ENCODE peak calls at places on chromosome 21, in seven cellular contexts. X is heart left ventricle, I is breast epithelium, V is thyroid gland, Y is A549, W is tibial nerve, K is esophagus squamous epithelium. J is an unnamed sample. For H3K4me1, the result is how much of the 10 kb centered on the place peaks cover.

GRCh38 chr21:46416551-46416950 is 42.1 kb upstream of the DIP2A start:
- DNase-seq in K (no peak), Y (no peak), X (no peak), V (no peak), W (no peak), I (no peak), J (no peak)

GRCh38 chr21:42171091-42172053 is 47.6 kb upstream of the ABCG1 start:
- DNase-seq in I (peak), V (peak), X (peak), Y (no peak), W (no peak), K (no peak), J (no peak)

GRCh38 chr21:31644648-31645047 is 14.8 kb upstream of the SOD1 start:
- DNase-seq in I (no peak), K (no peak), X (no peak), V (no peak), Y (no peak), W (no peak), J (no peak)

GRCh38 chr21:46621457-46622182 is 13.9 kb upstream of the PRMT2 start:
- DNase-seq in X (no peak), V (no peak), K (no peak), W (no peak), I (peak), Y (no peak), J (no peak)

GRCh38 chr21:25564349-25564948 is 42.8 kb downstream of the MRPL39 start:
- DNase-seq in V (no peak), K (no peak), W (no peak), I (no peak), X (no peak), Y (no peak), J (no peak)

GRCh38 chr21:25637846-25638245 is 1.2 kb upstream of the JAM2 start:
- DNase-seq in V (no peak), X (no peak), K (no peak), Y (no peak), I (no peak), W (no peak), J (no peak)

GRCh38 chr21:23963454-23963853 is 1643.8 kb downstream of the MRPL39 start:
- DNase-seq in V (no peak), Y (no peak), K (no peak), X (no peak), W (no peak), I (no peak), J (no peak)

GRCh38 chr21:43865471-43866181 is 603 bp downstream of the AGPAT3 start:
- DNase-seq in I (no peak), Y (peak), W (no peak), V (peak), K (no peak), X (peak), J (peak)

GRCh38 chr21:20292280-20292679 is 705.9 kb upstream of the NCAM2 start:
- DNase-seq in I (no peak), V (no peak), X (no peak), W (no peak), Y (no peak), K (no peak), J (no peak)

GRCh38 chr21:35984654-35985366 is 75.5 kb downstream of the SETD4 start:
- DNase-seq in X (no peak), K (no peak), Y (no peak), V (no peak), W (no peak), I (no peak), J (no peak)
- H3K4me1 ChIP-seq in X (under half), K (under half), Y (under half), V (under half), W (under half), I (under half), J (under half)

GRCh38 chr21:38798481-38798882 is 7.2 kb upstream of the ETS2 start:
- DNase-seq in K (no peak), I (no peak), V (no peak), X (no peak), W (no peak), Y (peak), J (no peak)
- TF ChIP-seq POLR2A in K (no peak), I (no peak), V (no peak), X (no peak), W (no peak), Y (no peak), J (no peak)

GRCh38 chr21:45325206-45326168 is 37.8 kb upstream of the POFUT2 start:
- DNase-seq in I (no peak), V (no peak), X (no peak), W (no peak), K (no peak), Y (no peak), J (no peak)

GRCh38 chr21:45324430-45325205 is 36.9 kb upstream of the POFUT2 start:
- DNase-seq in W (no peak), K (no peak), X (no peak), Y (peak), I (no peak), V (no peak), J (no peak)

GRCh38 chr21:45326834-45327457 is 39.3 kb upstream of the POFUT2 start:
- DNase-seq in V (no peak), X (no peak), W (no peak), I (no peak), K (no peak), Y (no peak), J (no peak)

GRCh38 chr21:45327458-45328197 is 39.9 kb upstream of the POFUT2 start:
- DNase-seq in W (no peak), I (no peak), X (no peak), K (no peak), Y (no peak), V (no peak), J (no peak)

DNA sequence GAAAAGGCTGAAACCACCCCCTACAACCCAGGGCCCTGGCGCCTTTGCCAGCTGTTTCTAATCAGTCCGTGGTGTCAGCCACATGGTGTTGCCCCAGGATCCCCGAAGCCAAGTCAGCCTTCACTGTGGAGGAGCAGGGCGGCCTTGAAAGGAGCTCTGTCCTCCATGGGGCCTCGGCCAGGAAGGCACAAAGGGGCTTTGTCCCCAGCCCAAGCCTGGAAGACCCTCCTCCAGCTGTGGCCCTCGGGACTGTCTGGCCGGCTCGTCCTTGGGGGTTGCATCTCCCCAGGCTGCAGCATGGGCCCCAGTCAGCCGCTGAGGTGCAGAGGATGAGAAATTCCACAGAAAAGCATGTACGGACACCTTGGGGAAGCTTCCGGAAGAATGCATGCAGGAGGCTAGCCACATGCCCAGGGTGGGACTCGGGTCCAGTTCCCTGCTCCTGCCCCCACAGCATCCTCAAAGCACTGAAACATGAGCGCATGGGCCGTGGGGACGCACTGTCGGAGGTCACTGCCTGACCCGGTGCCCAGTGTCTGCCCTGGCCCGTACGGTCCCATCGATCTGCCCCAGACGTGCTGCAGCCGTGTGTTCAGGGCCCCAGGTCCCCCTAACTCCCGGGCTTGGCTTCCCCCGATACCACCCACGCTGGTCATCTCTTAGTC is 38.6 kb upstream of the POFUT2 start:
- DNase-seq in W (no peak), K (no peak), I (no peak), Y (no peak), V (no peak), X (no peak), J (no peak)
- H3K4me1 ChIP-seq in W (under half), K (under half), I (under half), Y (half or more), V (half or more), X (under half), J (under half)

GRCh38 chr21:26966978-26967913 is at the start of gene ADAMTS5:
- DNase-seq in W (peak), K (no peak), X (peak), I (peak), Y (no peak), V (peak), J (peak)
- TF ChIP-seq POLR2A in W (no peak), K (peak), X (no peak), I (peak), Y (no peak), V (peak), J (no peak)

GRCh38 chr21:45131537-45131999 is 57.2 kb downstream of the ADARB1 start:
- DNase-seq in Y (no peak), V (no peak), X (no peak), W (no peak), K (no peak), I (no peak), J (no peak)
- H3K4me1 ChIP-seq in Y (under half), V (under half), X (under half), W (under half), K (under half), I (under half), J (under half)

GRCh38 chr21:32727728-32728454 is at the start of gene SYNJ1:
- DNase-seq in K (peak), W (peak), Y (peak), X (peak), I (peak), V (peak), J (peak)
- TF ChIP-seq POLR2A in K (peak), W (peak), Y (peak), X (no peak), I (peak), V (peak), J (peak)

GRCh38 chr21:15772654-15773053 is 42.9 kb downstream of the USP25 start:
- DNase-seq in V (no peak), W (no peak), K (no peak), I (no peak), Y (no peak), X (no peak), J (no peak)
- H3K4me1 ChIP-seq in V (under half), W (under half), K (under half), I (under half), Y (under half), X (under half), J (under half)

DNA sequence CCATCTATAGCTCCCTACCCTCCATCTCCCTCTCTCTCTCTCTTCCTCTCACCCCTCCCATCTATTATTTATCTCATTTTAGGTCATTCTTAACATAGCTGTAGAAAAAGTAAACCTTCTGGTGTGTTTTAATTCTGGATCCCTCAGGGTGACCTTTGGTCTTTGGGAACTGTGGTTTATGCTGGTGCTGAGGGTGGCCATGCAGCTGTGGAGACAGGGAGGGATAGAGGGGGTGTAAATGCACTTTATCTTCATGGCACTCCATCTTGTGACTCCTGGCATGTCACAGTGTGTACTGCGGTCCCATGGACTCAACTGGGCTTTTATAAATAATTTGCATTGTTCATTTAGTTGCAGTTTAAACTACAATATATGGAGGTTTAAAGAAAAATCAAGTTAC is 50.2 kb upstream of the RUNX1 start:
- DNase-seq in V (no peak), X (no peak), W (no peak), K (no peak), Y (no peak), I (no peak), J (no peak)
- TF ChIP-seq POLR2A in V (no peak), X (no peak), W (no peak), K (no peak), Y (no peak), I (no peak), J (no peak)

DNA sequence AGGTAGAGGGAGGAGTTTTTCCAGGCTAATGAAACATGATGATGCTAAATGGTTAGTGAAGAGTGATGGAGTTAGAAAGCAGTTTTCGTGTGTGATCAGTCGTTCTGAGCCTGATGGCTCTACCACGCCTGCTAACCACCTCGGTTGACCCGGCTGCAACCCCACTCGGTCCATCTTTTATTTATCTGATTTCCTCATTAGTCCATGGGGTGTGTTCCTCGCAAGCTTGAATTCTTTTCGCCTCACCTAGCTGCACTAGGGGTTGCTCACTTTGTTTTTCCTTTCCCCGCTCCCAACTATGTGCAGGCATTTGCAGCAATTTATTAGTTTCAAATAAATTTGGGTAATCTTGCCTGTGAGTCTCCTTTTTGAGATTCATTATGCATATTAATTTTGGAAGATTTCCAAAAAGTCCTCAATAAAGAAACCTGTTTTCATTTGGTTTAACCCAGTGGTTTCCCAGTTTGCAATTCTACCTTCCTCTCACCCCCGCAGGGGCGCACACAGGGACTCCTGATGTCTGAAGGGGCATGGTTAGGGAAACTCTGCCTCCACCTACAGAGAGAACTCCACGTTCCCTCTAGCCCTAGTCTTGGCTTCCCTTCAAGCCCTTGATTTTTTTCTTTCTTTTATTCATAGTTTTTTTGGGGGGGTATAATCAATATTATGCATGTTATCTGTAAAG is 12.6 kb downstream of the B3GALT5 start:
- DNase-seq in V (no peak), W (no peak), K (no peak), X (no peak), I (no peak), Y (no peak), J (no peak)
- H3K4me1 ChIP-seq in V (under half), W (under half), K (under half), X (under half), I (under half), Y (under half), J (under half)

DNA sequence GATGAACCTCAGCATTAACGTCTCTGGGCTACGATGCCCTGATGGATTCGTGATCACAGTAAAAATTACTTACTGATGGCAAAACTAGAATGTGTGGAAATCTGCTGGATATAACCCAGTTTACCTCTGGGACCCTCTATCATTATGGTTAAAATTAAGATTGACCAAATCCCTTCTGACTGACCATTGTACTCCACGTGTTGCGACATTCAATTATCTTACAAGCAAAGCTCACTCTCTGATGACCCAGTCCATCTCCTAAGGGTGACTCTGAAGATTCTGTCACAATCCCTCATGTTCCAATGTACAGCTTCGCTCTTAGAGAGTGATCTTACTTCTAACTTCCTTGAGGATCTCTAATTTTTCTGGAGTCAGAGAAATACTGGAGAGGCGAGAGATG is 288.5 kb upstream of the RUNX1 start:
- DNase-seq in V (no peak), K (no peak), W (no peak), X (no peak), I (no peak), Y (no peak), J (no peak)
- TF ChIP-seq POLR2A in V (no peak), K (no peak), W (no peak), X (no peak), I (no peak), Y (no peak), J (no peak)

J was measured in uterus.